ENCODE peak calls at places on chromosomes 1 and 21, in four cellular contexts. One of them, this sample, is unnamed.

GRCh38 chr1:76763678-76764077 is 103.6 kb upstream of the ST6GALNAC5 start:
- DNase-seq in brain microvascular endothelial cell: no peak
- DNase-seq in hepatocyte: no peak
- DNase-seq in fibroblast of lung: peak; percentile 5
- DNase-seq in this sample: no peak

GRCh38 chr1:54081306-54082270 is 28.2 kb downstream of the TCEANC2 start:
- DNase-seq in brain microvascular endothelial cell: peak; percentile 62
- DNase-seq in hepatocyte: peak; percentile 87
- DNase-seq in fibroblast of lung: peak; percentile 66
- DNase-seq in this sample: peak; percentile 69

GRCh38 chr1:18278953-18279712 is 171.5 kb downstream of the IGSF21 start:
- DNase-seq in brain microvascular endothelial cell: no peak
- DNase-seq in hepatocyte: no peak
- DNase-seq in fibroblast of lung: no peak
- DNase-seq in this sample: no peak

GRCh38 chr1:91630803-91631202 is 130.2 kb downstream of the CDC7 start:
- DNase-seq in brain microvascular endothelial cell: no peak
- DNase-seq in hepatocyte: no peak
- DNase-seq in fibroblast of lung: no peak
- DNase-seq in this sample: no peak

GRCh38 chr1:51941528-51941927 is 49.0 kb downstream of the RAB3B start:
- DNase-seq in brain microvascular endothelial cell: no peak
- DNase-seq in hepatocyte: no peak
- DNase-seq in fibroblast of lung: no peak
- DNase-seq in this sample: no peak

GRCh38 chr1:155911156-155912055 is at the start of gene RIT1:
- DNase-seq in brain microvascular endothelial cell: peak; percentile 68
- DNase-seq in hepatocyte: peak; percentile 94
- DNase-seq in fibroblast of lung: peak; percentile 79
- DNase-seq in this sample: peak; percentile 89

GRCh38 chr1:189206617-189207016 is 1271.0 kb downstream of the BRINP3 start:
- DNase-seq in brain microvascular endothelial cell: no peak
- DNase-seq in hepatocyte: no peak
- DNase-seq in fibroblast of lung: peak; percentile 3
- DNase-seq in this sample: no peak

GRCh38 chr1:84988588-84988987 is 8.3 kb downstream of the MCOLN2 start:
- DNase-seq in brain microvascular endothelial cell: no peak
- DNase-seq in hepatocyte: no peak
- DNase-seq in fibroblast of lung: no peak
- DNase-seq in this sample: no peak

GRCh38 chr1:2523191-2523890 is 3.1 kb downstream of the PANK4 start:
- DNase-seq in brain microvascular endothelial cell: no peak
- DNase-seq in hepatocyte: no peak
- DNase-seq in fibroblast of lung: no peak
- DNase-seq in this sample: peak; percentile 41

GRCh38 chr1:230618537-230618936 is 23.7 kb upstream of the COG2 start:
- DNase-seq in brain microvascular endothelial cell: no peak
- DNase-seq in hepatocyte: no peak
- DNase-seq in fibroblast of lung: no peak
- DNase-seq in this sample: no peak

GRCh38 chr1:36760081-36760480 is 274.2 kb downstream of the GRIK3 start:
- DNase-seq in brain microvascular endothelial cell: no peak
- DNase-seq in hepatocyte: no peak
- DNase-seq in fibroblast of lung: no peak
- DNase-seq in this sample: no peak

GRCh38 chr1:168304865-168305264 is 24.2 kb downstream of the TBX19 start:
- DNase-seq in brain microvascular endothelial cell: no peak
- DNase-seq in hepatocyte: no peak
- DNase-seq in fibroblast of lung: no peak
- DNase-seq in this sample: no peak

GRCh38 chr1:67749844-67750689 is 65.1 kb downstream of the GADD45A start:
- DNase-seq in brain microvascular endothelial cell: peak; percentile 88
- DNase-seq in hepatocyte: peak; percentile 73
- DNase-seq in fibroblast of lung: peak; percentile 89
- DNase-seq in this sample: peak; percentile 70

GRCh38 chr1:51303751-51304196 is 26.6 kb downstream of the TTC39A start:
- DNase-seq in brain microvascular endothelial cell: peak; percentile 53
- DNase-seq in hepatocyte: peak; percentile 39
- DNase-seq in fibroblast of lung: no peak
- DNase-seq in this sample: no peak

GRCh38 chr1:54490361-54491248 is 57.4 kb upstream of the ACOT11 start:
- DNase-seq in brain microvascular endothelial cell: no peak
- DNase-seq in hepatocyte: peak; percentile 79
- DNase-seq in fibroblast of lung: no peak
- DNase-seq in this sample: no peak

GRCh38 chr1:56461158-56462127 is 117.9 kb downstream of the PLPP3 start:
- DNase-seq in brain microvascular endothelial cell: no peak
- DNase-seq in hepatocyte: peak; percentile 59
- DNase-seq in fibroblast of lung: no peak
- DNase-seq in this sample: no peak

GRCh38 chr1:1119272-1119890 is 3.5 kb upstream of the C1orf159 start:
- DNase-seq in brain microvascular endothelial cell: no peak
- DNase-seq in hepatocyte: no peak
- DNase-seq in fibroblast of lung: no peak
- DNase-seq in this sample: no peak

GRCh38 chr1:6351480-6352137 is 42.0 kb downstream of the ACOT7 start:
- DNase-seq in brain microvascular endothelial cell: no peak
- DNase-seq in hepatocyte: no peak
- DNase-seq in fibroblast of lung: no peak
- DNase-seq in this sample: no peak

GRCh38 chr1:228794810-228795209 is 59.5 kb downstream of the RHOU start:
- DNase-seq in brain microvascular endothelial cell: no peak
- DNase-seq in hepatocyte: no peak
- DNase-seq in fibroblast of lung: no peak
- DNase-seq in this sample: no peak

GRCh38 chr1:153058826-153059784 is 1.8 kb upstream of the SPRR2A start:
- DNase-seq in brain microvascular endothelial cell: no peak
- DNase-seq in hepatocyte: no peak
- DNase-seq in fibroblast of lung: no peak
- DNase-seq in this sample: no peak

GRCh38 chr1:208045410-208046252 is 134.7 kb upstream of the CD34 start:
- DNase-seq in brain microvascular endothelial cell: no peak
- DNase-seq in hepatocyte: no peak
- DNase-seq in fibroblast of lung: no peak
- DNase-seq in this sample: no peak

GRCh38 chr1:206668874-206669410 is 15.8 kb upstream of the MAPKAPK2 start:
- DNase-seq in brain microvascular endothelial cell: no peak
- DNase-seq in hepatocyte: no peak
- DNase-seq in fibroblast of lung: no peak
- DNase-seq in this sample: no peak

GRCh38 chr1:20729990-20730689 is 2.4 kb downstream of the SH2D5 start:
- DNase-seq in brain microvascular endothelial cell: no peak
- DNase-seq in hepatocyte: no peak
- DNase-seq in fibroblast of lung: no peak
- DNase-seq in this sample: no peak

GRCh38 chr1:74266001-74266400 is 30.8 kb downstream of the TNNI3K start:
- DNase-seq in brain microvascular endothelial cell: no peak
- DNase-seq in hepatocyte: no peak
- DNase-seq in fibroblast of lung: no peak
- DNase-seq in this sample: no peak

GRCh38 chr1:76254165-76255043 is 179.9 kb downstream of the ST6GALNAC3 start:
- DNase-seq in brain microvascular endothelial cell: no peak
- DNase-seq in hepatocyte: peak; percentile 12
- DNase-seq in fibroblast of lung: peak; percentile 21
- DNase-seq in this sample: no peak

GRCh38 chr1:145720878-145721671 is 1.8 kb downstream of the CD160 start:
- DNase-seq in brain microvascular endothelial cell: peak; percentile 38
- DNase-seq in hepatocyte: peak; percentile 81
- DNase-seq in fibroblast of lung: peak; percentile 47
- DNase-seq in this sample: peak; percentile 83

GRCh38 chr1:183593356-183593755 is 3.1 kb upstream of the NCF2 start:
- DNase-seq in brain microvascular endothelial cell: no peak
- DNase-seq in hepatocyte: no peak
- DNase-seq in fibroblast of lung: no peak
- DNase-seq in this sample: no peak

GRCh38 chr1:19504796-19505693 is 19.7 kb upstream of the CAPZB start:
- DNase-seq in brain microvascular endothelial cell: peak; percentile 93
- DNase-seq in hepatocyte: peak; percentile 50
- DNase-seq in fibroblast of lung: peak; percentile 98
- DNase-seq in this sample: no peak

DNA sequence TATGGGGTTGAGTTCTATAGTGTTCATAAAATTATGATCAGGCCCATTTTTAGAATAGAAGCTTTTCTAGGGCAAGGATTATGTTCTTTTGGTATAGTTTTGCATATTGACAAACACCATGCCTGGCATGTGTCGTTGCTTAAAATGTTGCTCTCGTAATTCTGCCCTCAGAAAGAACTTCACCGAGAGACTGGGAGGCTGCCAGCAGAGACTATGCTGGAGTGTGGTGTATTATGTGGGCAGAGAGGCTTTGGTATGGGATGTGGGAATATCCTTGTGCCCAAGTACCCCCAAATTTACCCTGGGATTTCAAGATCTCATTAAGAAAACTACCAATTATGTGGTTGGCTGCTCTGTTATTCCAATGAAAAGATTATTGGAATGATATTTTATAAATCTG is 27.9 kb downstream of the PGM1 start:
- DNase-seq in brain microvascular endothelial cell: no peak
- DNase-seq in hepatocyte: no peak
- DNase-seq in fibroblast of lung: no peak
- DNase-seq in this sample: no peak
- H3K27ac ChIP-seq in brain microvascular endothelial cell: no peak overlapping the region
- H3K27ac ChIP-seq in hepatocyte: no peak overlapping the region
- H3K27ac ChIP-seq in fibroblast of lung: no peak overlapping the region
- H3K27ac ChIP-seq in this sample: no peak overlapping the region

GRCh38 chr1:12436345-12436658 is 181.7 kb downstream of the DHRS3 start:
- DNase-seq in brain microvascular endothelial cell: no peak
- DNase-seq in hepatocyte: no peak
- DNase-seq in fibroblast of lung: no peak
- DNase-seq in this sample: no peak

GRCh38 chr1:12435639-12436344 is 182.2 kb downstream of the DHRS3 start:
- DNase-seq in brain microvascular endothelial cell: peak; percentile 67
- DNase-seq in hepatocyte: no peak
- DNase-seq in fibroblast of lung: no peak
- DNase-seq in this sample: no peak

GRCh38 chr1:12434174-12434573 is 183.8 kb downstream of the DHRS3 start:
- DNase-seq in brain microvascular endothelial cell: peak; percentile 87
- DNase-seq in hepatocyte: no peak
- DNase-seq in fibroblast of lung: peak; percentile 71
- DNase-seq in this sample: peak; percentile 53

GRCh38 chr1:12433323-12434053 is 184.5 kb downstream of the DHRS3 start:
- DNase-seq in brain microvascular endothelial cell: peak; percentile 98
- DNase-seq in hepatocyte: peak; percentile 68
- DNase-seq in fibroblast of lung: peak; percentile 68
- DNase-seq in this sample: no peak

DNA sequence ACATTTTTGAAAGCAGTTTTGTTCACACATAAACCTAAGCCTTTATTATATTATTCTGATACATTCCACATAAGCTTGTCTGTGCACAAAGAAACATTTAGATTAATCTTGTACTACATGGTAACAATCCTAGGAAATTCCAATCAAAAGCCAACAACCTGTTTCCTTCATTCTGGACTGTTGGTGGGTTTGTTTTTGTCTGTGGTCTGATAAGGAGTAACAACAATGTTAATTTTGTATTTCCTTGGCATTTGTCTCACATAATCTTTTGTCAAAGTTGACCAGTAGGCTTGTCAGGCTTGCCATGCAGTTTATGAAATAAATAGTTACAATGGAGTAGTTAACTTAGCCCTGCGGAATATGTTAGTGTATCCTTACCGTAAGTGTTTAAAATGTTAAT is 183.3 kb downstream of the DHRS3 start:
- DNase-seq in brain microvascular endothelial cell: no peak
- DNase-seq in hepatocyte: no peak
- DNase-seq in fibroblast of lung: no peak
- DNase-seq in this sample: no peak
- H3K27ac ChIP-seq in brain microvascular endothelial cell: peak overlapping the region; percentile 100
- H3K27ac ChIP-seq in hepatocyte: peak overlapping the region; percentile 47
- H3K27ac ChIP-seq in fibroblast of lung: no peak overlapping the region
- H3K27ac ChIP-seq in this sample: peak overlapping the region; percentile 6

GRCh38 chr21:38256599-38257302 is at the start of gene KCNJ15:
- DNase-seq in brain microvascular endothelial cell: no peak
- DNase-seq in hepatocyte: no peak
- DNase-seq in fibroblast of lung: no peak
- DNase-seq in this sample: no peak
- H3K27ac ChIP-seq in brain microvascular endothelial cell: no peak within 1 kb of the TSS
- H3K27ac ChIP-seq in hepatocyte: no peak within 1 kb of the TSS
- H3K27ac ChIP-seq in fibroblast of lung: no peak within 1 kb of the TSS
- H3K27ac ChIP-seq in this sample: no peak within 1 kb of the TSS

GRCh38 chr21:34130598-34130985 is 57.2 kb downstream of the MRPS6 start:
- DNase-seq in brain microvascular endothelial cell: no peak
- DNase-seq in hepatocyte: no peak
- DNase-seq in fibroblast of lung: no peak
- DNase-seq in this sample: peak; percentile 10
- H3K27ac ChIP-seq in brain microvascular endothelial cell: no peak overlapping the region
- H3K27ac ChIP-seq in hepatocyte: peak overlapping the region; percentile 88
- H3K27ac ChIP-seq in fibroblast of lung: no peak overlapping the region
- H3K27ac ChIP-seq in this sample: peak overlapping the region; percentile 13

GRCh38 chr1:39732730-39733129 is 6.0 kb upstream of the PPIE start:
- DNase-seq in brain microvascular endothelial cell: no peak
- DNase-seq in hepatocyte: no peak
- DNase-seq in fibroblast of lung: no peak
- DNase-seq in this sample: no peak
- H3K27ac ChIP-seq in brain microvascular endothelial cell: no peak overlapping the region
- H3K27ac ChIP-seq in hepatocyte: no peak overlapping the region
- H3K27ac ChIP-seq in fibroblast of lung: no peak overlapping the region
- H3K27ac ChIP-seq in this sample: no peak overlapping the region

GRCh38 chr1:12078938-12079861 is 16.1 kb downstream of the TNFRSF8 start:
- DNase-seq in brain microvascular endothelial cell: peak; percentile 43
- DNase-seq in hepatocyte: peak; percentile 71
- DNase-seq in fibroblast of lung: peak; percentile 58
- DNase-seq in this sample: peak; percentile 35
- H3K27ac ChIP-seq in brain microvascular endothelial cell: no peak overlapping the region
- H3K27ac ChIP-seq in hepatocyte: no peak overlapping the region
- H3K27ac ChIP-seq in fibroblast of lung: no peak overlapping the region
- H3K27ac ChIP-seq in this sample: no peak overlapping the region

DNA sequence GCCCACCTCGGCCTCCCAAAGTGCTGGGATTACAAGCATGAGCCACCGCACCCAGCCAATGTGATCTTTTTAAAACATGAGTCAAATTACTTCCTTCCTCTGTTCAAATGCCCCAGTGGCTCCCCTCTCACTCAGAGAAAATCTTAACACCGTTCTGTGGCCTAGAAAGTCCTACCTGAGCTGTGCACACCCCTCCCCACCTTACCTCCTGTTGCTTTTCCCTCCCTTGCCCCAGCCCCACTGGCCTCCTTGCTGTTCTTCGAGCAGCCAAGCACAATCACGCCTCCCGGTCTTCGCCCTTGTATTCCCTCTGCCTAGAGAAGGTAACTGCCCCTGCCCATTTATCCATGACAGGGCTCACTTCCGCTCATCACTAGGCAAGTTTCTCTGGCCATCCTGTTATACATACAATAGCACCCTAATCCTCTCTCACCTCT is 62.6 kb upstream of the RPL11 start:
- DNase-seq in brain microvascular endothelial cell: no peak
- DNase-seq in hepatocyte: no peak
- DNase-seq in fibroblast of lung: no peak
- DNase-seq in this sample: no peak
- H3K27ac ChIP-seq in brain microvascular endothelial cell: no peak overlapping the region
- H3K27ac ChIP-seq in hepatocyte: no peak overlapping the region
- H3K27ac ChIP-seq in fibroblast of lung: no peak overlapping the region
- H3K27ac ChIP-seq in this sample: no peak overlapping the region

DNA sequence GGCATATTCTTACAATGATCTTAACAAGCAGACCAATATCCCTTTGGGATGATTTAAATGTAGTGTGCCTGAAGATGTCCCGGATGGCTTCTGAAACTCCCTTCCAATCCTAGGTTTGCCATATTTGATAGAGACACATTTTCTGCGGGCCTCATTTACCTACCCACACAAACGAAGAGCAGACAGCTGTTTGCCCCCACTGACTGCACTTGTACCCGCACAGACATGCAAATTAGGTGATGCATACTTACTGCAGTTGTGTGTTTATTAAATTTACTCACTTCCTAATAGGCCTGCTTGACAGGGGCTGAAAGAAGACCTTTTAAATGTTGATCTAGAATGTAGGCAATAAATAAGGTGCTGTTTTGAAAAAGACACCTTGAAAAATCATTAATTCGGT is 257.9 kb upstream of the RRP15 start:
- DNase-seq in brain microvascular endothelial cell: no peak
- DNase-seq in hepatocyte: no peak
- DNase-seq in fibroblast of lung: no peak
- DNase-seq in this sample: no peak
- H3K27ac ChIP-seq in brain microvascular endothelial cell: no peak overlapping the region
- H3K27ac ChIP-seq in hepatocyte: no peak overlapping the region
- H3K27ac ChIP-seq in fibroblast of lung: no peak overlapping the region
- H3K27ac ChIP-seq in this sample: no peak overlapping the region

This sample was measured in SJSA1.